ENCODE peak calls at places on chromosomes 11 and 22, in four cellular contexts. F, B, D and A are unnamed samples.

GRCh38 chr11:133844217-133844616 is 1.1 kb downstream of the SPATA19 start:
- DNase-seq in D (no peak), B (no peak), F (no peak), A (no peak)

GRCh38 chr11:67371549-67372231 is 1.7 kb downstream of the CLCF1 start:
- DNase-seq in D (no peak), B (peak), F (peak), A (no peak)

GRCh38 chr11:67691149-67691548 is 16.7 kb upstream of the ALDH3B2 start:
- DNase-seq in F (no peak), D (no peak), B (no peak), A (no peak)

GRCh38 chr11:27239305-27239942 is 123.6 kb downstream of the CCDC34 start:
- DNase-seq in F (peak), B (no peak), D (no peak), A (no peak)

GRCh38 chr11:106493751-106494150 is 416.3 kb downstream of the AASDHPPT start:
- DNase-seq in D (no peak), F (no peak), B (no peak), A (no peak)

GRCh38 chr11:131302831-131303230 is 67.6 kb upstream of the NTM start:
- DNase-seq in D (no peak), B (no peak), F (peak), A (no peak)

GRCh38 chr11:60370811-60371297 is 7.5 kb upstream of the MS4A7 start:
- DNase-seq in F (peak), D (no peak), B (no peak), A (no peak)

GRCh38 chr11:34600339-34601084 is 20.4 kb upstream of the EHF start:
- DNase-seq in F (peak), B (no peak), D (no peak), A (no peak)

GRCh38 chr11:19380375-19380774 is 139.6 kb upstream of the E2F8 start:
- DNase-seq in D (no peak), F (peak), B (peak), A (no peak)

GRCh38 chr22:48084041-48084748 is 1321.7 kb downstream of the TBC1D22A start:
- DNase-seq in B (no peak), D (no peak), F (no peak), A (no peak)

GRCh38 chr11:11468919-11469318 is 115.9 kb upstream of the CSNK2A3 start:
- DNase-seq in B (no peak), F (peak), D (no peak), A (no peak)

GRCh38 chr11:69353696-69354544 is 60.0 kb downstream of the MYEOV start:
- DNase-seq in D (no peak), B (no peak), F (peak), A (no peak)

GRCh38 chr11:112280268-112281126 is 19.8 kb upstream of the PLET1 start:
- DNase-seq in F (peak), D (peak), B (peak), A (peak)

GRCh38 chr22:28030442-28030841 is 111.4 kb upstream of the PITPNB start:
- DNase-seq in F (no peak), D (no peak), B (no peak), A (no peak)

GRCh38 chr11:43947003-43947500 is 4.6 kb downstream of the C11orf96 start:
- DNase-seq in B (no peak), D (no peak), F (no peak), A (no peak)

GRCh38 chr22:19984851-19985811 is 31.5 kb downstream of the ARVCF start:
- DNase-seq in F (no peak), D (no peak), B (no peak), A (no peak)

GRCh38 chr11:78400116-78400515 is 17.5 kb downstream of the GAB2 start:
- DNase-seq in F (no peak), B (no peak), D (no peak), A (no peak)

GRCh38 chr11:90849278-90849677 is 626.4 kb upstream of the CHORDC1 start:
- DNase-seq in B (no peak), F (no peak), D (no peak), A (no peak)

GRCh38 chr11:91790873-91791468 is 433.6 kb upstream of the FAT3 start:
- DNase-seq in F (no peak), D (no peak), B (no peak), A (no peak)

GRCh38 chr22:41488076-41488475 is 19.2 kb downstream of the ACO2 start:
- DNase-seq in B (no peak), F (no peak), D (no peak), A (no peak)

GRCh38 chr11:134863294-134863693 is 451.3 kb upstream of the B3GAT1 start:
- DNase-seq in B (no peak), F (no peak), D (no peak), A (no peak)

GRCh38 chr22:21028277-21029251 is 3.8 kb downstream of the SLC7A4 start:
- DNase-seq in D (no peak), F (no peak), B (no peak), A (no peak)

GRCh38 chr11:66388746-66389386 is 17.3 kb upstream of the SLC29A2 start:
- DNase-seq in D (no peak), F (peak), B (peak), A (peak)

GRCh38 chr22:25420925-25421904 is 143.3 kb upstream of the GRK3 start:
- DNase-seq in F (no peak), D (no peak), B (no peak), A (no peak)

GRCh38 chr11:61077936-61078335 is 24.4 kb upstream of the CD5 start:
- DNase-seq in D (no peak), B (no peak), F (no peak), A (no peak)